ENCODE peak calls at places on chromosome 12, in five cellular contexts. B is mucosa of descending colon, Z is astrocyte of the cerebellum, O is sigmoid colon, E is prostate gland. J is an unnamed sample.

GRCh38 chr12:10143205-10143604 is 13.2 kb upstream of the CLEC7A start:
- DNase-seq in B (no peak), Z (no peak), O (no peak), E (no peak), J (peak; percentile 5)

GRCh38 chr12:46383654-46384450 is 11.3 kb upstream of the SLC38A2 start:
- DNase-seq in B (peak; percentile 95), Z (peak; percentile 85), O (peak; percentile 98), E (peak; percentile 92), J (peak; percentile 99)

GRCh38 chr12:108306014-108306501 is 33.1 kb downstream of the CMKLR1 start:
- DNase-seq in B (no peak), Z (peak; percentile 18), O (no peak), E (no peak), J (peak; percentile 16)

GRCh38 chr12:114408881-114409795 is 3.2 kb upstream of the TBX5 start:
- DNase-seq in B (no peak), Z (no peak), O (no peak), E (no peak), J (peak; percentile 62)

GRCh38 chr12:84070311-84070710 is 842.3 kb downstream of the SLC6A15 start:
- DNase-seq in B (no peak), Z (no peak), O (peak; percentile 86), E (no peak), J (peak; percentile 58)

GRCh38 chr12:113273053-113273725 is 51.9 kb downstream of the TPCN1 start:
- DNase-seq in B (peak; percentile 26), Z (no peak), O (no peak), E (no peak), J (peak; percentile 23)

GRCh38 chr12:3658327-3659163 is 94.4 kb downstream of the CRACR2A start:
- DNase-seq in B (no peak), Z (no peak), O (no peak), E (no peak), J (peak; percentile 54)

GRCh38 chr12:108768591-108769500 is 37.5 kb upstream of the CORO1C start:
- DNase-seq in B (peak; percentile 90), Z (no peak), O (peak; percentile 81), E (no peak), J (no peak)

GRCh38 chr12:117671734-117672133 is 297.1 kb downstream of the KSR2 start:
- DNase-seq in B (no peak), Z (no peak), O (no peak), E (peak; percentile 27), J (no peak)

GRCh38 chr12:14327717-14328116 is 37.8 kb upstream of the ATF7IP start:
- DNase-seq in B (no peak), Z (no peak), O (no peak), E (no peak), J (peak; percentile 24)

GRCh38 chr12:47004634-47005033 is 74.8 kb upstream of the PCED1B start:
- DNase-seq in B (no peak), Z (no peak), O (no peak), E (no peak), J (peak; percentile 36)

GRCh38 chr12:42588981-42589464 is 523 bp downstream of the PRICKLE1 start:
- DNase-seq in B (peak; percentile 45), Z (no peak), O (peak; percentile 72), E (no peak), J (peak; percentile 41)

GRCh38 chr12:42587564-42588307 is 1.8 kb downstream of the PRICKLE1 start:
- DNase-seq in B (no peak), Z (no peak), O (no peak), E (no peak), J (no peak)

GRCh38 chr12:42590324-42590934 is 883 bp upstream of the PRICKLE1 start:
- DNase-seq in B (peak; percentile 45), Z (no peak), O (peak; percentile 72), E (no peak), J (no peak)

GRCh38 chr12:42588308-42588836 is 1.2 kb downstream of the PRICKLE1 start:
- DNase-seq in B (no peak), Z (no peak), O (no peak), E (no peak), J (no peak)

DNA sequence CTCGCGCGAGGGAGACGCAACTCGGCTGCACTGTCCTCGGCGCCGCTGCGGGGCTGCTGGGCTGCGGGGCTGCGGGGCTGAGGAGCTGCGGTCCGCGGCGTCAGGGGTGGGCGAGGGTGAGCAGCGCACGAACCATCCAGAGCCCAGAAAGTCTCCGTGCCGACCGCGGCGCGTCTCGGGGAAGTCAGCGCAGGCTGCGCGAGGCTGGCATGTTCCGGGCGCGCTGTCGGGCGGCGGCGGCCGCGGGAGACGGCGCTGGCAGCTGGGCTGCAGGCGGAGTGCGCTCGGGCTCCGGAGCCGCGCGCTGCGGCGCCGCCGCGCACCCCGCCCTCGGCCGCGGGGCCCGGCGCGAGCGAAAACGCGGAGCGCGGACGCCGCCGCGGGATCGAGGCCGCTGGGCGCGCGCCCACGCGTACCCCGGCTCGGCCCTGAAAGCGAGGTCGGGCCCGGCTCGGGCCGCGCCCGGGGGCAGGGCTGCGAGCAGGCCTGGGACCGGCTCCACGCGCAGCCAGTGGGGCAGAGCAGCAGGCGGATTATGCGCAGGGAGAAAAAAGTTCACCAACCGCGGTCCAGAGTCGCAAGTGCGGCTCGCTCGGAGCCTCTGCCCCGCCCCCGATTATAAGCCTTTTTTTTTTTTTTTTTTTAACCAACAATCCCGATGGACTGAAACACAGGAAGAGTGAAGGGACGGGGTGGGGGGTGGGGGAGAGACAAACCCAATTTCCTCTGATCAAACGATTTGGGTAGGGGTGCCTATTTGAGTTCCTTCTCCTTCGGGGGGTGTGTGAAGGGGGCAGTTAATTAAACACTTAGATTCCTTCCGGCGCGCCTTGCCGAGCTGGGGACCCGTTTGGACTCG is at the start of gene PRICKLE1:
- DNase-seq in B (peak; percentile 49), Z (peak; percentile 32), O (peak; percentile 67), E (no peak), J (peak; percentile 67)
- H3K4me3 ChIP-seq in B (peak within 1 kb of the TSS; percentile 24), Z (peak within 1 kb of the TSS; percentile 98), O (peak within 1 kb of the TSS; percentile 94), E (peak within 1 kb of the TSS; percentile 53), J (peak within 1 kb of the TSS; percentile 89)

DNA sequence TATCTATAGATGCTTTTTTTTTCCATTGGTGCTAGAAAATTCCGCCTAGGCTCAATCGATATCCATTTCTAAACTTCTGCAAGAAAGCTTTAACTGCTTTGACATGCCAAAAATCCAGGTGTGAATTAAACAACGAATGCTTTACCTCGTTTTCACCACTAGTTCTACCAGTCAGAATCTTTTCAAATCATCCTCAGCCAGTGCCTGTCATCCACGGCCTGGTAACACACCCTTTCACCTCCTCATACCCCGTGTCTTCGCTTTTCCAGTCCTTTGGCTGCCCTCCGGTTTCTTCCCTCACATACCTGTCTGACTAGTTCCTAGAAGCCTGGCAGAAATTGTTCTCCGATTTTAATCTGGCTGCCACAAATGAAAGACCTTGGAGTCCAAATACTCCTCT is 1.4 kb upstream of the PHC1 start:
- DNase-seq in B (no peak), Z (no peak), O (no peak), E (peak; percentile 75), J (no peak)
- H3K4me3 ChIP-seq in B (no peak overlapping the region), Z (peak overlapping the region; percentile 77), O (no peak overlapping the region), E (no peak overlapping the region), J (no peak overlapping the region)

DNA sequence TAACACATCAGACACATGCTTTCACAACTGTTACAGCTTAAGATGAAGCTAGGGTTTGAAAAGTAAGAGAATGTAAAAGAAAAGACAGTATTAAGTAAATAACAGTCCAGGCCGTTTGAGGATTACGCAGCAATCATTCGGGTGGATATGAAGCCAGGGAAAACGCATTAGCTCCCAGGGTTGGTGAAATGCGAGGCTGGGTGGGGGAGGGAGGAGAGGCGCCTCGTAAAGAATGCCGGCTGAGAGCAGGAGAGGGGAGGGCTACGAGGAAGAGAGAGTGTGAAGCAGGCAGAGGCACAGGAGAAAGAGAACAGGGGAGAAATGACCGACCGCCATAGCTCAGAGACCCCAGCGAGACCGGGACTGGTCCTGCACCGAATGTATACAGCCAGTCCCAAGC is 73.0 kb downstream of the IQSEC3 start:
- DNase-seq in B (no peak), Z (no peak), O (no peak), E (no peak), J (peak; percentile 6)
- H3K4me3 ChIP-seq in B (no peak overlapping the region), Z (no peak overlapping the region), O (peak overlapping the region; percentile 41), E (no peak overlapping the region), J (no peak overlapping the region)

GRCh38 chr12:51871126-51871525 is 16.8 kb upstream of the ANKRD33 start:
- DNase-seq in B (no peak), Z (no peak), O (no peak), E (no peak), J (no peak)

GRCh38 chr12:51869490-51869865 is 18.4 kb upstream of the ANKRD33 start:
- DNase-seq in B (no peak), Z (no peak), O (no peak), E (no peak), J (no peak)

GRCh38 chr12:51869931-51870330 is 18.0 kb upstream of the ANKRD33 start:
- DNase-seq in B (no peak), Z (no peak), O (no peak), E (no peak), J (no peak)

GRCh38 chr12:51867796-51868428 is 19.4 kb upstream of the FIGNL2 start:
- DNase-seq in B (no peak), Z (no peak), O (no peak), E (no peak), J (no peak)

DNA sequence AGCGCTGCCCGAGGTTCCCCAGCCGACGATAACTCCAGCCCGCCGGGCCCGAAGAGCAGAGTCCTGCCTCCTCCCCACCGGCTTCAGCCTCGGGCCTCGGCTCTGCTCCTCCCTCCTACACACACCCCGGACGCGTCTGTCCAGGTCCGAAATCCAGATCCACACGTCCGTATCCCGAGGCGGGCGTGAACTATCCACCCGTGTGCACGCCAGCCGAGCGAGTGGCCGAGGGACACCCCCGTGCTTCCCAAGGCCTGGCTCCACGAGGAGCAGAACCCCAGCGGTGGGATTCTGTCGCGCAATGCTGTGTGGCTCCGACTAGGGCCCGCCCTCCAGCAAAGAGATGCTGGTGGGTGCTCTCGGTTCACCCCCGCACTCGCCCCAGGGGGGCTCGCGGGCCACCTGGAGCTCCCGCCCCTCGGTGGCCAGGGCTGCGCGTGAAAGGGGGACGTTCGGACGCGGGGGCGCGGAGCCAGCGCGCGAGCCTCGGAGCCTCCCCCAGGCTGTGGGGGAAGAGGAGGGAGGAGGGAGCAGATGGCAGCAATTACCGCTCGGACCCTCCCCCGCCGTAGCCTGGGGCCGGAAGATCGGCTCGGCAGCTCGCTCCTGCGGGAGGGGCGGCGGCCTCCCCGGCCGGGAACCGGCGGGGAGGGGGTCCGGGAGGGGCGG is 18.9 kb upstream of the ANKRD33 start:
- DNase-seq in B (no peak), Z (no peak), O (no peak), E (no peak), J (no peak)
- H3K4me3 ChIP-seq in B (no peak overlapping the region), Z (peak overlapping the region; percentile 44), O (peak overlapping the region; percentile 43), E (peak overlapping the region; percentile 11), J (peak overlapping the region; percentile 34)

GRCh38 chr12:99680276-99680675 is 32.7 kb downstream of the GARIN6 start:
- DNase-seq in B (no peak), Z (no peak), O (no peak), E (no peak), J (no peak)
- H3K4me3 ChIP-seq in B (no peak overlapping the region), Z (no peak overlapping the region), O (no peak overlapping the region), E (no peak overlapping the region), J (no peak overlapping the region)

DNA sequence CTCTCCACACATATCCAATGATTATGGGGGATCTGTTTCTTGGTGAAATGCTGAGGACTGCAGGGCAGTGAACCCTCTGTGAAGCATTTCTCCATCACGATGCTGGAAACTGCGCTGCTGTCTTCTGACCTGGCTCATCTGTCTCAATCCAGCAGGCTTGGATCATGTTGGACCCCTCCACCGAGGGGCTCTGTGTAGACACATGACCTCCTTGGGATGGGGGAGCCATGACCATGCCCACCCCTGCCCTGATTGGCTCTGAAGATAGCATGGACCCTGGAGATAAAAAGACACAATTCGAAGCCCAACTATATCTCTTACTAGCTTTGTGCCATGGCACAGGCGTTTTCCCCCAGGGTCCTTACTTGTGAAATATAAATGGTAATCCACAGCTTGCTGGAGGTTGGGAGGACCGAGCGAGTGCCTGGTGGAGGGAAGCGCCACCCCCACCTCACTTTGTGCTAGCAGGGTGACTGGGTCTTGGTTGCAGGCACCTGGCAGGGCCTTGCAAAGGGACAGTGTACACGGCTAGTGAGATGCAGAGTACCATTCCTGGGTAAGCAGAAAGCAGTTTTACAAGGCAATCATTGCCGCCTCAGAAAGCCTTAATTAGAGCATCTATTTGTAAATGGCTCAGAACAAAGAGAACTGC is 2.3 kb upstream of the KRT83 start:
- DNase-seq in B (no peak), Z (no peak), O (no peak), E (no peak), J (no peak)
- H3K4me3 ChIP-seq in B (no peak overlapping the region), Z (no peak overlapping the region), O (no peak overlapping the region), E (no peak overlapping the region), J (no peak overlapping the region)